ENCODE peak calls at places on chromosomes 4 and X, in four cellular contexts. Y is GM23248, U is BE2C, V is HepG2. M is an unnamed sample.

GRCh38 chrX:111376897-111377601 is 34.9 kb downstream of the DCX start:
- DNase-seq in Y (no peak), U (no peak), V (no peak), M (no peak)

GRCh38 chr4:101259876-101260275 is 87.5 kb downstream of the PPP3CA start:
- DNase-seq in Y (peak; percentile 61), U (no peak), V (no peak), M (no peak)

GRCh38 chrX:1592128-1592862 is 891 bp downstream of the AKAP17A start:
- DNase-seq in Y (peak; percentile 55), U (no peak), V (peak; percentile 25), M (no peak)

GRCh38 chrX:46268429-46268828 is 276.8 kb downstream of the ZNF674 start:
- DNase-seq in Y (peak; percentile 48), U (no peak), V (peak; percentile 11), M (no peak)

GRCh38 chrX:33307954-33308353 is 96.6 kb upstream of the DMD start:
- DNase-seq in Y (no peak), U (no peak), V (no peak), M (no peak)

GRCh38 chr4:54382623-54383022 is 153.5 kb downstream of the PDGFRA start:
- DNase-seq in Y (no peak), U (no peak), V (no peak), M (no peak)

GRCh38 chr4:24471623-24472510 is 112.5 kb downstream of the DHX15 start:
- DNase-seq in Y (peak; percentile 34), U (peak; percentile 7), V (no peak), M (peak; percentile 18)

GRCh38 chr4:19486400-19486799 is 765.3 kb upstream of the SLIT2 start:
- DNase-seq in Y (no peak), U (no peak), V (no peak), M (no peak)

GRCh38 chr4:160772668-160773067 is 1391.1 kb downstream of the FSTL5 start:
- DNase-seq in Y (no peak), U (no peak), V (no peak), M (no peak)

GRCh38 chr4:7651461-7651921 is 216.8 kb upstream of the PSAPL1 start:
- DNase-seq in Y (peak; percentile 18), U (peak; percentile 65), V (no peak), M (peak; percentile 64)

GRCh38 chrX:149848855-149849254 is 32.1 kb upstream of the MAGEA8 start:
- DNase-seq in Y (no peak), U (no peak), V (no peak), M (no peak)

GRCh38 chr4:141660880-141661279 is 24.5 kb downstream of the IL15 start:
- DNase-seq in Y (peak; percentile 51), U (no peak), V (no peak), M (no peak)

GRCh38 chrX:140866446-140866845 is 135.9 kb upstream of the SPANXB1 start:
- DNase-seq in Y (peak; percentile 0), U (no peak), V (no peak), M (no peak)

GRCh38 chr4:165537028-165537648 is 158.3 kb downstream of the CPE start:
- DNase-seq in Y (peak; percentile 55), U (no peak), V (peak; percentile 40), M (no peak)

GRCh38 chr4:156774422-156774821 is 197.2 kb downstream of the PDGFC start:
- DNase-seq in Y (peak; percentile 96), U (no peak), V (peak; percentile 34), M (peak; percentile 45)

GRCh38 chr4:179762840-179763239 is 2320.6 kb upstream of the AGA start:
- DNase-seq in Y (no peak), U (no peak), V (no peak), M (no peak)

GRCh38 chrX:110683925-110684324 is 111.7 kb downstream of the CHRDL1 start:
- DNase-seq in Y (no peak), U (no peak), V (no peak), M (no peak)

GRCh38 chr4:16418814-16419213 is 192.5 kb upstream of the TAPT1 start:
- DNase-seq in Y (peak; percentile 31), U (no peak), V (no peak), M (no peak)

GRCh38 chr4:138983690-138984089 is 31.9 kb upstream of the NOCT start:
- DNase-seq in Y (no peak), U (no peak), V (no peak), M (no peak)

GRCh38 chr4:186807809-186808634 is 84.4 kb upstream of the FAT1 start:
- DNase-seq in Y (peak; percentile 66), U (no peak), V (no peak), M (no peak)

GRCh38 chrX:16185725-16186136 is 18.4 kb downstream of the MAGEB17 start:
- DNase-seq in Y (peak; percentile 80), U (no peak), V (no peak), M (no peak)

GRCh38 chr4:109010534-109010933 is 247.7 kb upstream of the ETNPPL start:
- DNase-seq in Y (no peak), U (no peak), V (no peak), M (no peak)

GRCh38 chr4:139035650-139036049 is 20.1 kb downstream of the NOCT start:
- DNase-seq in Y (no peak), U (no peak), V (no peak), M (no peak)

GRCh38 chrX:99653352-99653751 is 756.7 kb downstream of the PCDH19 start:
- DNase-seq in Y (no peak), U (no peak), V (no peak), M (no peak)

GRCh38 chr4:124869978-124870495 is 157.5 kb upstream of the ANKRD50 start:
- DNase-seq in Y (no peak), U (no peak), V (no peak), M (no peak)

GRCh38 chrX:108537005-108537404 is 97.4 kb downstream of the COL4A5 start:
- DNase-seq in Y (peak; percentile 54), U (peak; percentile 17), V (peak; percentile 22), M (no peak)

GRCh38 chrX:108270280-108270679 is 167.9 kb downstream of the COL4A6 start:
- DNase-seq in Y (no peak), U (no peak), V (no peak), M (no peak)

DNA sequence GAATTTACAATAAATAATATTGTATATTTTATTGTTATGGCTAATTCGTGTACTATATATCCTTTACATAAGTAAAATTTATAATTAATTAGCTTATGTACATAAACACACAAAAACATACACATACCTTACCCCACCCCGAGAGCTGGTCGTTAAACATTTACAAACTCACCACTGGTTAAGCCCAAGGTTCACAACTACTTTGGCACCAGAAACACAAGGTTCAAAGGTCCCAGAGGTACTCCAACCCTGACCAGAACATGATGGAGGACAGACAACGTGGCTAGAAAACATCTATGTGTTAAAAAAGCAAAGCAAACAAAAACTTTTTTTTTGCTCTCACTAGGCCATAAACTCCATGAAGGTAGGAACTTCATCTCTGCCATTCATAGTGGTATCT is 37.7 kb downstream of the SLC25A5 start:
- DNase-seq in Y (no peak), U (no peak), V (peak; percentile 90), M (no peak)
- H3K4me3 ChIP-seq in Y (no peak overlapping the region), U (no peak overlapping the region), V (no peak overlapping the region), M (no peak overlapping the region)

GRCh38 chr4:78568640-78569261 is 17.2 kb downstream of the ANXA3 start:
- DNase-seq in Y (peak; percentile 50), U (no peak), V (peak; percentile 18), M (no peak)
- H3K4me1 ChIP-seq in Y (peaks cover 62% of the 10 kb centered on the region), U (no peaks in the 10 kb centered on the region), V (peaks cover 33% of the 10 kb centered on the region), M (no peaks in the 10 kb centered on the region)

DNA sequence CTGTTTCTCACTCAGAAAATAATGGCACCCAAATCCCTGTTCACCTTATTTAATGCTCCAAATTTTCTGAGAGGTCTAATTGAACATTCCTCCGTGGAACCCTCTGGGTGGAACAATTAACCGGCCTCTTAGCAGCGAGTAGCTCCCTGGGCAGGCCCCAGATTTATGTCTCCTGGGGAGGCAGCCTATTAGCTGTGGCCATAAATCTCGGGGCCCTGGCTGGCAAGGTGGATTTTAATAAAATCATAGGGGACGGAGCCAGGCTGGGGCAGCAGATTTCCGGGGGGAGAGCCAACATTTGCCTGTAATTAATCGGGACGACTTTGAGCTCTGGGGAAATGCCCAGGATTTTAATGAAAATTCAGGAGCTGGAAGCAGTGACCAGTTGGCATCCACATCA is 49.1 kb upstream of the MSX1 start:
- DNase-seq in Y (no peak), U (no peak), V (no peak), M (no peak)
- H3K9me3 ChIP-seq in Y (no peaks in the 10 kb centered on the region), U (no peaks in the 10 kb centered on the region), V (no peaks in the 10 kb centered on the region), M (no peaks in the 10 kb centered on the region)

GRCh38 chr4:144948009-144948408 is 150.0 kb downstream of the ANAPC10 start:
- DNase-seq in Y (no peak), U (no peak), V (peak; percentile 1), M (no peak)

GRCh38 chr4:144954224-144954623 is 143.8 kb downstream of the ANAPC10 start:
- DNase-seq in Y (no peak), U (no peak), V (no peak), M (no peak)

DNA sequence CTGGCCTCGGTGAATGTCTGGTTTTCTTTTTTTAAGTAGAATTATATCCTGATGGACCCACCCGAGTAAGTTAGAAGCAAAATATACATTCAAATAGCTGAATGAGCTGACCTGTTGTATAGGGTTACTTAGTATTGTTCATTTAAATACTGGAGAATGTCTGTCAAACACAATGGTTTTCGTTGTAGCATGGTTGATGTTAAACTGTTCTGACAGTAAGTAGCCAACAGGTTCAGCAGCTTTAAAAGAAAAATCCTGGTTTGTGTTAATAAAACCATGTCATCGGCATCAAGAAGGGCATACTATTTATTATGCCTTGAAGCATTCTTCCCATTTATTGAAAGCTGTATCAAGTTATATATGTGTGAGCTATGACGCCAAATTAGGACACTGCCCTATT is 149.6 kb downstream of the ANAPC10 start:
- DNase-seq in Y (no peak), U (no peak), V (no peak), M (no peak)
- H3K4me3 ChIP-seq in Y (no peak overlapping the region), U (no peak overlapping the region), V (no peak overlapping the region), M (no peak overlapping the region)